ENCODE peak calls at places on chromosomes 6 and 20, in four cellular contexts. One of them, this sample, is unnamed.

GRCh38 chr20:3796477-3797225 is 541 bp downstream of the CDC25B start:
- DNase-seq in WTC11: no peak
- DNase-seq in activated CD4-positive, alpha-beta T cell treated with anti-CD3 and anti-CD28 coated beads, Interleukin-2, amount 50 U/mL, for 1 hour: no peak
- DNase-seq in GM23338: no peak
- DNase-seq in this sample: no peak

GRCh38 chr6:6333498-6333897 is 13.0 kb upstream of the F13A1 start:
- DNase-seq in GM23338: no peak
- DNase-seq in activated CD4-positive, alpha-beta T cell treated with anti-CD3 and anti-CD28 coated beads, Interleukin-2, amount 50 U/mL, for 1 hour: no peak
- DNase-seq in WTC11: no peak
- DNase-seq in this sample: no peak

GRCh38 chr6:37456126-37456525 is 23.1 kb downstream of the CMTR1 start:
- DNase-seq in activated CD4-positive, alpha-beta T cell treated with anti-CD3 and anti-CD28 coated beads, Interleukin-2, amount 50 U/mL, for 1 hour: no peak
- DNase-seq in WTC11: no peak
- DNase-seq in GM23338: no peak
- DNase-seq in this sample: no peak

GRCh38 chr6:163897030-163897429 is 482.5 kb downstream of the QKI start:
- DNase-seq in WTC11: no peak
- DNase-seq in GM23338: no peak
- DNase-seq in activated CD4-positive, alpha-beta T cell treated with anti-CD3 and anti-CD28 coated beads, Interleukin-2, amount 50 U/mL, for 1 hour: no peak
- DNase-seq in this sample: no peak

GRCh38 chr6:34182751-34183531 is 37.1 kb upstream of the GRM4 start:
- DNase-seq in activated CD4-positive, alpha-beta T cell treated with anti-CD3 and anti-CD28 coated beads, Interleukin-2, amount 50 U/mL, for 1 hour: peak
- DNase-seq in GM23338: peak
- DNase-seq in WTC11: no peak
- DNase-seq in this sample: no peak

GRCh38 chr6:137819740-137820139 is 47.3 kb upstream of the TNFAIP3 start:
- DNase-seq in GM23338: no peak
- DNase-seq in WTC11: no peak
- DNase-seq in activated CD4-positive, alpha-beta T cell treated with anti-CD3 and anti-CD28 coated beads, Interleukin-2, amount 50 U/mL, for 1 hour: no peak
- DNase-seq in this sample: no peak

GRCh38 chr20:62068997-62069396 is 3.3 kb upstream of the TAF4 start:
- DNase-seq in activated CD4-positive, alpha-beta T cell treated with anti-CD3 and anti-CD28 coated beads, Interleukin-2, amount 50 U/mL, for 1 hour: no peak
- DNase-seq in WTC11: no peak
- DNase-seq in GM23338: peak
- DNase-seq in this sample: no peak

GRCh38 chr20:1005452-1006027 is 3.4 kb upstream of the RSPO4 start:
- DNase-seq in GM23338: peak
- DNase-seq in WTC11: peak
- DNase-seq in activated CD4-positive, alpha-beta T cell treated with anti-CD3 and anti-CD28 coated beads, Interleukin-2, amount 50 U/mL, for 1 hour: peak
- DNase-seq in this sample: peak

GRCh38 chr6:1107578-1107977 is 204.3 kb upstream of the FOXQ1 start:
- DNase-seq in GM23338: no peak
- DNase-seq in WTC11: no peak
- DNase-seq in activated CD4-positive, alpha-beta T cell treated with anti-CD3 and anti-CD28 coated beads, Interleukin-2, amount 50 U/mL, for 1 hour: no peak
- DNase-seq in this sample: no peak

GRCh38 chr20:24098886-24099285 is 110.3 kb upstream of the GGTLC1 start:
- DNase-seq in activated CD4-positive, alpha-beta T cell treated with anti-CD3 and anti-CD28 coated beads, Interleukin-2, amount 50 U/mL, for 1 hour: no peak
- DNase-seq in GM23338: no peak
- DNase-seq in WTC11: no peak
- DNase-seq in this sample: no peak

GRCh38 chr6:137852811-137853210 is 14.2 kb upstream of the TNFAIP3 start:
- DNase-seq in WTC11: no peak
- DNase-seq in activated CD4-positive, alpha-beta T cell treated with anti-CD3 and anti-CD28 coated beads, Interleukin-2, amount 50 U/mL, for 1 hour: no peak
- DNase-seq in GM23338: no peak
- DNase-seq in this sample: no peak

GRCh38 chr6:90169328-90169886 is 127.2 kb downstream of the BACH2 start:
- DNase-seq in WTC11: no peak
- DNase-seq in GM23338: no peak
- DNase-seq in activated CD4-positive, alpha-beta T cell treated with anti-CD3 and anti-CD28 coated beads, Interleukin-2, amount 50 U/mL, for 1 hour: no peak
- DNase-seq in this sample: no peak

GRCh38 chr20:30284533-30284932 is 972.9 kb upstream of the DEFB115 start:
- DNase-seq in GM23338: no peak
- DNase-seq in activated CD4-positive, alpha-beta T cell treated with anti-CD3 and anti-CD28 coated beads, Interleukin-2, amount 50 U/mL, for 1 hour: no peak
- DNase-seq in WTC11: no peak
- DNase-seq in this sample: no peak

GRCh38 chr20:19354950-19355349 is 142.5 kb downstream of the SLC24A3 start:
- DNase-seq in GM23338: no peak
- DNase-seq in activated CD4-positive, alpha-beta T cell treated with anti-CD3 and anti-CD28 coated beads, Interleukin-2, amount 50 U/mL, for 1 hour: no peak
- DNase-seq in WTC11: no peak
- DNase-seq in this sample: no peak

GRCh38 chr6:54719633-54720032 is 126.9 kb upstream of the FAM83B start:
- DNase-seq in activated CD4-positive, alpha-beta T cell treated with anti-CD3 and anti-CD28 coated beads, Interleukin-2, amount 50 U/mL, for 1 hour: no peak
- DNase-seq in WTC11: no peak
- DNase-seq in GM23338: no peak
- DNase-seq in this sample: no peak

GRCh38 chr20:55054443-55054842 is 579.0 kb downstream of the DOK5 start:
- DNase-seq in activated CD4-positive, alpha-beta T cell treated with anti-CD3 and anti-CD28 coated beads, Interleukin-2, amount 50 U/mL, for 1 hour: no peak
- DNase-seq in GM23338: no peak
- DNase-seq in WTC11: no peak
- DNase-seq in this sample: no peak

GRCh38 chr20:63567382-63568169 is 6.5 kb downstream of the HELZ2 start:
- DNase-seq in WTC11: no peak
- DNase-seq in activated CD4-positive, alpha-beta T cell treated with anti-CD3 and anti-CD28 coated beads, Interleukin-2, amount 50 U/mL, for 1 hour: peak
- DNase-seq in GM23338: no peak
- DNase-seq in this sample: no peak

This sample was measured in WERI-Rb-1.